ENCODE peak calls at places on chromosomes 13 and 19, in five cellular contexts. F is H9; B is mammary epithelial cell; G is CD4-positive, alpha-beta T cell; C is tibial artery. I is an unnamed sample. For H3K27me3, the result is how much of the 10 kb centered on the place peaks cover.

GRCh38 chr13:113460599-113460998 is 7.3 kb upstream of the ADPRHL1 start:
- DNase-seq in F (no peak), B (no peak), G (no peak), C (no peak), I (no peak)

GRCh38 chr13:98686281-98686680 is 66.2 kb downstream of the SLC15A1 start:
- DNase-seq in B (no peak), C (no peak), F (no peak), G (no peak), I (no peak)

GRCh38 chr19:6811906-6812305 is 39.4 kb downstream of the VAV1 start:
- DNase-seq in C (no peak), G (no peak), F (peak), B (peak), I (no peak)

GRCh38 chr19:23470873-23471555 is 75.7 kb upstream of the ZNF91 start:
- DNase-seq in B (no peak), G (no peak), C (no peak), F (no peak), I (no peak)

GRCh38 chr13:109309625-109310363 is 476.6 kb downstream of the IRS2 start:
- DNase-seq in F (no peak), G (no peak), B (no peak), C (no peak), I (no peak)

GRCh38 chr13:106599875-106600797 is 32.2 kb upstream of the ARGLU1 start:
- DNase-seq in F (no peak), B (peak), C (no peak), G (no peak), I (no peak)

GRCh38 chr19:37007587-37008220 is 70.5 kb upstream of the ZNF420 start:
- DNase-seq in G (no peak), B (peak), C (no peak), F (no peak), I (no peak)

GRCh38 chr13:29480893-29481525 is 114.5 kb downstream of the SLC7A1 start:
- DNase-seq in B (no peak), C (no peak), G (no peak), F (no peak), I (peak)

GRCh38 chr19:46372901-46373572 is 26.1 kb downstream of the PPP5C start:
- DNase-seq in B (no peak), G (no peak), C (peak), F (peak), I (peak)

GRCh38 chr13:26253262-26253786 is 605 bp upstream of the CDK8 start:
- DNase-seq in C (no peak), B (no peak), G (no peak), F (no peak), I (no peak)

GRCh38 chr19:17681505-17682125 is 6.5 kb downstream of the UNC13A start:
- DNase-seq in F (peak), G (no peak), B (no peak), C (no peak), I (peak)

GRCh38 chr13:105982219-105982618 is 553.2 kb downstream of the EFNB2 start:
- DNase-seq in C (no peak), G (no peak), F (peak), B (no peak), I (no peak)

GRCh38 chr19:27674701-27675100 is 1538.2 kb downstream of the UQCRFS1 start:
- DNase-seq in C (no peak), B (no peak), F (no peak), G (no peak), I (no peak)

GRCh38 chr13:71515639-71516038 is 351.4 kb downstream of the DACH1 start:
- DNase-seq in B (no peak), G (no peak), C (no peak), F (no peak), I (no peak)

GRCh38 chr13:40539954-40540706 is 126.3 kb downstream of the FOXO1 start:
- DNase-seq in G (no peak), B (peak), F (peak), C (no peak), I (no peak)

GRCh38 chr19:38834104-38834490 is 2.5 kb upstream of the ECH1 start:
- DNase-seq in C (no peak), F (no peak), B (no peak), G (no peak), I (no peak)

GRCh38 chr13:26050568-26051230 is 1.1 kb downstream of the SHISA2 start:
- DNase-seq in B (peak), F (peak), G (no peak), C (no peak), I (no peak)

GRCh38 chr13:43298799-43299198 is 275.4 kb downstream of the DNAJC15 start:
- DNase-seq in G (no peak), B (peak), F (no peak), C (no peak), I (no peak)

GRCh38 chr19:43489310-43489709 is 15.2 kb downstream of the PHLDB3 start:
- DNase-seq in F (no peak), C (no peak), G (no peak), B (no peak), I (no peak)

GRCh38 chr19:38945562-38946228 is 15.0 kb downstream of the MRPS12 start:
- DNase-seq in C (no peak), G (no peak), B (no peak), F (peak), I (no peak)

GRCh38 chr13:113784645-113785024 is 25.6 kb downstream of the TMEM255B start:
- DNase-seq in G (no peak), F (no peak), B (no peak), C (no peak), I (no peak)

GRCh38 chr13:57823704-57824103 is 192.2 kb downstream of the PCDH17 start:
- DNase-seq in G (no peak), F (no peak), B (no peak), C (no peak), I (no peak)

GRCh38 chr13:64371045-64371444 is 2859.1 kb downstream of the PCDH9 start:
- DNase-seq in F (no peak), B (peak), G (no peak), C (no peak), I (no peak)

GRCh38 chr19:1503089-1503924 is 9.5 kb downstream of the ADAMTSL5 start:
- DNase-seq in G (peak), C (no peak), F (peak), B (no peak), I (no peak)

GRCh38 chr13:74219571-74219970 is 85.4 kb upstream of the KLF12 start:
- DNase-seq in C (no peak), F (no peak), B (no peak), G (no peak), I (no peak)

GRCh38 chr13:40682449-40683240 is 16.2 kb upstream of the FOXO1 start:
- DNase-seq in F (no peak), C (no peak), B (no peak), G (no peak), I (no peak)

GRCh38 chr13:23391752-23392151 is 41.8 kb downstream of the SACS start:
- DNase-seq in B (no peak), G (no peak), F (no peak), C (no peak), I (no peak)

GRCh38 chr13:73045036-73045435 is 13.8 kb upstream of the KLF5 start:
- DNase-seq in G (no peak), F (no peak), B (no peak), C (no peak), I (no peak)

GRCh38 chr19:55660991-55661390 is 6.2 kb downstream of the U2AF2 start:
- DNase-seq in B (no peak), C (no peak), F (no peak), G (no peak), I (no peak)

GRCh38 chr19:11405846-11406643 is 13.1 kb downstream of the RGL3 start:
- DNase-seq in G (no peak), B (peak), C (no peak), F (peak), I (no peak)

GRCh38 chr19:51019544-51019925 is at the start of gene KLK10:
- DNase-seq in B (no peak), C (no peak), F (no peak), G (no peak), I (no peak)
- H3K27me3 ChIP-seq in B (under half), C (under half), F (under half), G (under half), I (under half)

GRCh38 chr19:58305065-58305931 is at the start of gene ERVK3-1:
- DNase-seq in C (peak), G (peak), F (peak), B (peak), I (peak)
- TF ChIP-seq CTCF in C (peak), G (no peak), F (no peak), B (peak), I (no peak)

GRCh38 chr19:58353717-58354477 is 605 bp upstream of the A1BG start:
- DNase-seq in C (no peak), B (no peak), F (no peak), G (no peak), I (no peak)
- H3K27me3 ChIP-seq in C (under half), B (under half), F (under half), G (under half), I (under half)

DNA sequence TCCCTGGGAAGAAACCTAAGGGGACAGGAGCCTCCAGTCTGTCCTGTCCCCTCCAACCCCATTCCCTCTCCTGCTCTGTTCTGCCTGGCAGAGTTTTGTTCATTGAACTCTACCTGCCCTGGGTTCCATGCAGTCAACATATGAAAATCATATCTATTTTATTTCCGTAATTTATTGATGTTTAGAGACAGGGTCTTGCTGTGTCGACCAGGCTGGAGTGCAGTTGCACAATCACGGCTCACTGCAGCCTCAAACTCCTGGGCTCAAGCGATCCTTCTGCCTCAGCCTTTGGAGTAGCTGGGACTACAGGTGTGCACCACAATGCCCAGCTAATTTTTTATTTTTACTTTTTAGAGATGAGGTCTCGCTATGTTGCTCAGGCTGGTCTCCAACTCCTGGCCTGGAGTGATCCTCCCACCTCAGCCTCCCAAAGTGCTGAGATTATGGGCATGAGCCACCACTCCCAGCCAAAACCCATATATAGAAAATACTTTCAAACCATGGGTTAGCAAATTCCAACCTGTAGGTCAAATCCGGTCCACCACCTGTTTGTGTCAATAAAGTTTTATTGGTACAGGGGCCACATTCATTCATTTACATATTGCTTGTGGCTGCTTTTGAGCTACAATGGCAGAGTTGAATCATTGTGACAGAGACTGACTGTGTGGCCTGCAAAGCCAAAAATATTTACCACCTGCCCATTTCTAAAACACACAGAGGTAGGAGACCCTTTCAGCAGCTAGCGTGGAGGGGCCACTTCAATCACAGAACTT is 39.3 kb downstream of the FBN3 start:
- DNase-seq in B (no peak), F (no peak), C (no peak), G (no peak), I (no peak)
- TF ChIP-seq CTCF in B (no peak), F (no peak), C (no peak), G (no peak), I (no peak)